ENCODE peak calls at places on chromosomes 5 and 9, in six cellular contexts. Y is ovary, Z is HFF-Myc, C is BJ, A is H1, H is GM13977. Q is an unnamed sample.

GRCh38 chr5:72507360-72508238 is at the start of gene ZNF366:
- DNase-seq in A (no peak), Z (no peak), C (no peak), H (no peak), Y (no peak), Q (no peak)

GRCh38 chr5:147507480-147508126 is 2.3 kb downstream of the DPYSL3 start:
- DNase-seq in Z (no peak), Y (no peak), A (no peak), H (no peak), C (no peak), Q (no peak)

GRCh38 chr5:98585661-98586310 is 187.7 kb upstream of the RGMB start:
- DNase-seq in C (no peak), Z (no peak), A (no peak), Y (no peak), H (no peak), Q (no peak)

GRCh38 chr5:102762095-102762534 is 7.0 kb downstream of the PAM start:
- DNase-seq in Y (no peak), C (no peak), Z (no peak), A (no peak), H (no peak), Q (no peak)

GRCh38 chr9:97365634-97366033 is 46.3 kb upstream of the TDRD7 start:
- DNase-seq in Y (no peak), H (no peak), C (no peak), A (no peak), Z (no peak), Q (no peak)

GRCh38 chr9:114592356-114592755 is 4.8 kb downstream of the ATP6V1G1 start:
- DNase-seq in H (no peak), Y (no peak), A (no peak), Z (no peak), C (no peak), Q (peak)

GRCh38 chr9:132853482-132853881 is 24.6 kb downstream of the AK8 start:
- DNase-seq in Y (no peak), Z (no peak), A (no peak), C (no peak), H (no peak), Q (no peak)

GRCh38 chr9:130789747-130790672 is 45.0 kb upstream of the ABL1 start:
- DNase-seq in Z (no peak), C (no peak), Y (no peak), A (no peak), H (no peak), Q (no peak)

GRCh38 chr5:179314606-179315355 is 30.5 kb downstream of the ADAMTS2 start:
- DNase-seq in H (no peak), A (no peak), Y (no peak), C (no peak), Z (no peak), Q (peak)

GRCh38 chr9:126829035-126829434 is 24.2 kb downstream of the ZBTB43 start:
- DNase-seq in Z (no peak), C (no peak), Y (no peak), H (no peak), A (no peak), Q (no peak)

GRCh38 chr5:126810983-126811382 is 34.0 kb downstream of the LMNB1 start:
- DNase-seq in Z (no peak), A (no peak), C (no peak), Y (no peak), H (no peak), Q (no peak)

GRCh38 chr5:126811515-126812198 is 34.7 kb downstream of the LMNB1 start:
- DNase-seq in Y (no peak), C (no peak), H (no peak), A (no peak), Z (no peak), Q (peak)

GRCh38 chr5:126809932-126810331 is 33.0 kb downstream of the LMNB1 start:
- DNase-seq in H (no peak), Z (no peak), C (no peak), A (no peak), Y (no peak), Q (peak)

GRCh38 chr5:126805108-126805507 is 28.2 kb downstream of the LMNB1 start:
- DNase-seq in Z (no peak), Y (no peak), C (no peak), H (no peak), A (no peak), Q (no peak)

GRCh38 chr5:126808619-126809018 is 31.7 kb downstream of the LMNB1 start:
- DNase-seq in Z (peak), Y (no peak), C (no peak), A (no peak), H (no peak), Q (no peak)
- TF ChIP-seq CTCF in Z (peak), Y (no peak), C (peak), A (peak), H (peak), Q (peak)

DNA sequence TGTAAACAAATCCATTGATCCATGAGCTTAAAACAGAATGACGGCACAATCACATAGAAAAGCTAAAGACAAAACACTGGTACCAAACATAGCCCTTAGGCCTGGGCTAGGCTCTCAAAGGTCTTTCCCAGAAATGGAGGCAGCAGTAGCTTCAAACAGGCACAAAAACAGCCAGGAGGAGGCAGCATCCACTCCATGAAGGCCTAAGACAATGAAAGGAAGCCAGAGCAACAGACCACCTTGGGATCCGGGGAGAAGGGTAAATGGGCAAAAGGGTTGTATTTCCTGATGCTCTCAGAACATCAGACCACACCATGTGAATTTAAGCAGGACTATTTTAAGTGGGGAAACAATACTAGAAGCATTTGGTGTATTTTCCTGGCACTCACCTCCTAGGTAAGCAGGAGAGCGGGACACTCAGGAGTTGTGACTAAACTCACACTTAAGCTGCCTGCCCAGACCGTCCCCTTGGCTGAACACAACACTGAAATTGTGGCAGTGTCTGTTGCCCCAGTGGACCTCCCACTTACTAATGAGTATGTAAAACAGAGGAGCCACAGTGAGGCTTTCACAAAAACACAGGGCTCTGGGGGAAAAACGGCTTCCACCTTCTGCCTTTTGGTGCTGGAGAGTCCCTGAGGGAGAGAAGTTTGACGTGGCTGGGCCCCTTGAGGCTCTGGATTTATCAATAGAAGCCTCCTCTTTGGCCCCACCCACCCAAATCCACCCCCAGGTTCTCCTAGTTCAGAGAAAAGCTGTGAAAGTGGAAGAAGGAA is 11.9 kb downstream of the GNPDA1 start:
- DNase-seq in H (no peak), A (no peak), Y (no peak), Z (no peak), C (no peak), Q (no peak)
- TF ChIP-seq CTCF in H (peak), A (peak), Y (no peak), Z (peak), C (no peak), Q (peak)

DNA sequence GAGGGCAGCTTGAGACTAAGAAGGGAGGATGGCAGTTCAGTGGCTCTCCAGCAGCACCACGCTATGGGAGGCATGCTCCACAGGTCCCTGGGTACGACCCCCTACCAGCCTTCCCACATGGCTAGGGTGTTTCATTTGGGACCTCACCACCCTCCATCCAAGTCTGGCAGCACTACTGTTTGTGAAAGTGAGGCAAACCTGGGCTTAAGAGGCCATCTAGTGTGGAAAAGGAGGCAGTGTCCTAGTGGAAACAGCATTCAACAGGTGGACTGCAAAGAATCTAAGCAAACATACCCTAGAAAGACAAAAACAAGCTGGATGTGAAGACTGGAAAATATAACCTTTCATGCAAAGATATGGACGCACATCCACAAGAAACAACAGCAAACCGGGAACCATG is 4.8 kb upstream of the C5orf47 start:
- DNase-seq in A (no peak), C (no peak), Z (no peak), Y (no peak), H (no peak), Q (no peak)
- TF ChIP-seq CTCF in A (peak), C (peak), Z (peak), Y (no peak), H (peak), Q (no peak)

GRCh38 chr5:173204185-173204979 is 30.6 kb downstream of the NKX2-5 start:
- DNase-seq in H (no peak), Y (no peak), Z (no peak), A (no peak), C (no peak), Q (no peak)
- TF ChIP-seq CTCF in H (peak), Y (no peak), Z (peak), A (peak), C (peak), Q (peak)

DNA sequence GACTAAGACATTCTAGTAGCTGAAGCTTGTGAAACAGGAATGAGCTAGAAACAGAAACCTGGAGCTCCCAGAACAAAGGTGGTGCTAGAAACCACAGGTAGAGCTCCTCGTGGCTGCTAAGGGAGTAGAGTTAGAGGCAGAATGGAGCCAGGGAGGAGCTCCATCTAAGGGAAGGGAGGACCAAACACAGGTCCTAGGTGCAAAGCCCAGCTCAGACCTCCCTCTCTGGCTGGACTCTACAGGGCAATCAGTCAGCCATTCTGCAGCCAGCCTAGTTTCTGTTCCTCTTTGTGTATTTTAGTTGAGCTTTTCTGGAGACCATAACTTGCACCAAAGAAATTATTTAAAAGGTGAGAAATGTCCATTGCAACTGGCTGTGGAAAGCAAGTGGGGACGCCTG is 70.4 kb downstream of the CRB2 start:
- DNase-seq in Z (no peak), Y (no peak), C (no peak), H (peak), A (no peak), Q (no peak)
- TF ChIP-seq CTCF in Z (no peak), Y (no peak), C (no peak), H (peak), A (peak), Q (no peak)